ENCODE peak calls at places on chromosomes 11 and 22, in nine cellular contexts. F, E, D, H, X, W, L, A and K are unnamed samples.

GRCh38 chr11:118109231-118109630 is 22.5 kb upstream of the SMIM35 start:
- DNase-seq in F (peak), E (no peak), D (no peak), H (no peak), X (no peak), W (peak), L (no peak), A (no peak), K (no peak)

GRCh38 chr22:48756146-48757111 is 1071.2 kb downstream of the BRD1 start:
- DNase-seq in F (no peak), E (peak), D (no peak), H (peak), X (no peak), W (no peak), L (peak), A (no peak), K (no peak)

GRCh38 chr22:38207898-38208432 is 6.2 kb downstream of the MAFF start:
- DNase-seq in F (no peak), E (no peak), D (no peak), H (no peak), X (no peak), W (no peak), L (no peak), A (no peak), K (no peak)

GRCh38 chr11:111379500-111380136 is 543 bp upstream of the POU2AF1 start:
- DNase-seq in F (no peak), E (no peak), D (no peak), H (no peak), X (no peak), W (no peak), L (no peak), A (no peak), K (no peak)

GRCh38 chr11:113884361-113884836 is 9.0 kb upstream of the USP28 start:
- DNase-seq in F (peak), E (no peak), D (no peak), H (no peak), X (no peak), W (no peak), L (no peak), A (no peak), K (no peak)

GRCh38 chr11:128548655-128549255 is 38.6 kb downstream of the ETS1 start:
- DNase-seq in F (peak), E (peak), D (peak), H (no peak), X (no peak), W (peak), L (peak), A (no peak), K (no peak)

GRCh38 chr11:19735512-19735911 is 22.9 kb downstream of the NAV2 start:
- DNase-seq in F (peak), E (no peak), D (no peak), H (no peak), X (peak), W (no peak), L (no peak), A (no peak), K (no peak)

GRCh38 chr11:1515082-1516060 is 28.8 kb upstream of the MOB2 start:
- DNase-seq in F (peak), E (peak), D (peak), H (peak), X (no peak), W (peak), L (peak), A (peak), K (no peak)

GRCh38 chr22:27381552-27381951 is 420.0 kb downstream of the MN1 start:
- DNase-seq in F (no peak), E (no peak), D (no peak), H (no peak), X (no peak), W (no peak), L (no peak), A (no peak), K (no peak)

GRCh38 chr11:44527476-44527875 is 38.0 kb upstream of the CD82 start:
- DNase-seq in F (peak), E (no peak), D (no peak), H (no peak), X (no peak), W (no peak), L (no peak), A (no peak), K (no peak)

GRCh38 chr11:112783945-112784322 is 177.3 kb upstream of the NCAM1 start:
- DNase-seq in F (no peak), E (no peak), D (no peak), H (no peak), X (no peak), W (no peak), L (no peak), A (no peak), K (no peak)

GRCh38 chr22:50641696-50642607 is 14.0 kb upstream of the ARSA start:
- DNase-seq in F (peak), E (no peak), D (no peak), H (no peak), X (no peak), W (no peak), L (no peak), A (no peak), K (no peak)

GRCh38 chr11:68275721-68276488 is 4.1 kb upstream of the C11orf24 start:
- DNase-seq in F (no peak), E (no peak), D (no peak), H (no peak), X (no peak), W (no peak), L (no peak), A (no peak), K (no peak)

GRCh38 chr11:83057721-83058120 is 14.0 kb downstream of the RAB30 start:
- DNase-seq in F (no peak), E (no peak), D (no peak), H (no peak), X (no peak), W (no peak), L (no peak), A (no peak), K (no peak)

GRCh38 chr22:35582861-35583670 is 34.1 kb downstream of the MB start:
- DNase-seq in F (peak), E (peak), D (peak), H (peak), X (no peak), W (no peak), L (peak), A (peak), K (no peak)

GRCh38 chr11:19670030-19670761 is 42.4 kb upstream of the NAV2 start:
- DNase-seq in F (no peak), E (no peak), D (no peak), H (no peak), X (no peak), W (no peak), L (no peak), A (no peak), K (no peak)

GRCh38 chr11:79441159-79441875 is 487 bp upstream of the TENM4 start:
- DNase-seq in F (no peak), E (no peak), D (no peak), H (no peak), X (no peak), W (no peak), L (no peak), A (no peak), K (no peak)

GRCh38 chr11:76248210-76248609 is 41.9 kb upstream of the WNT11 start:
- DNase-seq in F (peak), E (no peak), D (no peak), H (no peak), X (no peak), W (no peak), L (no peak), A (no peak), K (no peak)

GRCh38 chr22:44412136-44412731 is 85.8 kb downstream of the RTL6 start:
- DNase-seq in F (no peak), E (no peak), D (no peak), H (peak), X (no peak), W (no peak), L (no peak), A (no peak), K (no peak)

GRCh38 chr11:96339704-96340554 is 3.1 kb downstream of the MAML2 start:
- DNase-seq in F (no peak), E (no peak), D (no peak), H (peak), X (no peak), W (no peak), L (no peak), A (no peak), K (no peak)

GRCh38 chr11:93536346-93536871 is 6.8 kb downstream of the SMCO4 start:
- DNase-seq in F (no peak), E (no peak), D (no peak), H (no peak), X (no peak), W (no peak), L (no peak), A (no peak), K (no peak)

GRCh38 chr11:117669062-117669461 is 128.0 kb downstream of the DSCAML1 start:
- DNase-seq in F (no peak), E (no peak), D (no peak), H (no peak), X (no peak), W (peak), L (no peak), A (no peak), K (no peak)

GRCh38 chr11:117925198-117925925 is 3.8 kb downstream of the TMPRSS13 start:
- DNase-seq in F (no peak), E (no peak), D (no peak), H (peak), X (no peak), W (no peak), L (no peak), A (no peak), K (no peak)

GRCh38 chr11:12019867-12020416 is 11.5 kb upstream of the DKK3 start:
- DNase-seq in F (peak), E (no peak), D (no peak), H (no peak), X (no peak), W (no peak), L (no peak), A (no peak), K (no peak)

GRCh38 chr11:130527648-130528300 is 79.3 kb downstream of the ADAMTS15 start:
- DNase-seq in F (peak), E (no peak), D (peak), H (no peak), X (no peak), W (peak), L (no peak), A (no peak), K (no peak)

GRCh38 chr11:35477871-35478270 is 47.5 kb downstream of the PAMR1 start:
- DNase-seq in F (no peak), E (no peak), D (no peak), H (no peak), X (no peak), W (no peak), L (no peak), A (no peak), K (no peak)

GRCh38 chr11:15159085-15159484 is 44.4 kb downstream of the INSC start:
- DNase-seq in F (peak), E (no peak), D (no peak), H (no peak), X (no peak), W (no peak), L (no peak), A (no peak), K (no peak)

GRCh38 chr11:132895340-132895739 is 637.0 kb downstream of the OPCML start:
- DNase-seq in F (peak), E (no peak), D (no peak), H (no peak), X (no peak), W (no peak), L (no peak), A (peak), K (peak)

GRCh38 chr22:32801001-32801435 is 487 bp upstream of the TIMP3 start:
- DNase-seq in F (no peak), E (no peak), D (no peak), H (no peak), X (no peak), W (no peak), L (no peak), A (no peak), K (no peak)

GRCh38 chr22:32804036-32804435 is 2.5 kb downstream of the TIMP3 start:
- DNase-seq in F (peak), E (no peak), D (no peak), H (peak), X (no peak), W (no peak), L (no peak), A (no peak), K (no peak)

GRCh38 chr22:32801436-32802290 is at the start of gene TIMP3:
- DNase-seq in F (peak), E (peak), D (peak), H (peak), X (no peak), W (peak), L (peak), A (peak), K (no peak)

GRCh38 chr22:32803020-32803758 is 1.7 kb downstream of the TIMP3 start:
- DNase-seq in F (no peak), E (no peak), D (no peak), H (peak), X (no peak), W (peak), L (no peak), A (no peak), K (no peak)

DNA sequence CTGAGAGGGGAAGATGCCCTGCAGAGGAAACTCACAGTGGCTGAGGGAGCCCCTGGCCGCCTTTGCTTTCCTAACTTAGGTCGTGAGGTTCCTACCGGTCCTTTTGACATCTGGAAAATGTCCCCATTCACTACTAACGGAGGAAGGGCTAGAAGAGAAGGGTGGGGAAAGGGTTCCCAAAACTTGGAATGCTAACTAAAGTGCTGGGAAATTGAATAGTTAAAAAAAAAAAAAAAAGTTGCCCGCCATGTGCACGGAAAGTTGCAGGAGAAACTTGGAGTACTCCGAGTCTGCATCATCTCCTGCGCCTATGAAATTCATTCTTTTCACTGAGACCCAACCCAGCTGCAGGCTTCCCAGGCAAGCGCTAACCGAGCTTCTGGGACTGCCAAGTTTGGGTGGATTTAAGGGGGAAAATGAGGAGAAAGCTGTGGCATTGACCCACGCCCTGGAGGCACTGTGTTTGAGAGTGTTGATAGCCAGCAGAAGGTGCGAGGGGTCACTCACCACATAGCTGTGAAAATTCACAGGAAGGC is 854 bp downstream of the TIMP3 start:
- DNase-seq in F (peak), E (no peak), D (no peak), H (peak), X (no peak), W (no peak), L (no peak), A (no peak), K (no peak)
- H3K4me3 ChIP-seq in F (peak), E (peak), D (peak), H (peak), X (peak), W (peak), L (peak), A (peak), K (peak)

GRCh38 chr11:74478877-74479276 is 11.5 kb upstream of the KCNE3 start:
- DNase-seq in F (no peak), E (no peak), D (no peak), H (no peak), X (no peak), W (no peak), L (no peak), A (no peak), K (no peak)

GRCh38 chr11:74485868-74486267 is 7.7 kb downstream of the LIPT2 start:
- DNase-seq in F (no peak), E (no peak), D (no peak), H (no peak), X (no peak), W (no peak), L (no peak), A (no peak), K (no peak)

GRCh38 chr11:74479340-74480123 is 12.2 kb upstream of the KCNE3 start:
- DNase-seq in F (peak), E (no peak), D (no peak), H (no peak), X (no peak), W (no peak), L (no peak), A (no peak), K (no peak)

GRCh38 chr11:74480683-74481417 is 12.7 kb downstream of the LIPT2 start:
- DNase-seq in F (no peak), E (no peak), D (no peak), H (no peak), X (no peak), W (no peak), L (no peak), A (no peak), K (no peak)
- H3K4me3 ChIP-seq in F (no peak), E (no peak), D (no peak), H (no peak), X (no peak), W (no peak), L (no peak), A (no peak), K (no peak)

GRCh38 chr22:46068176-46068907 is 82.0 kb upstream of the PPARA start:
- DNase-seq in F (no peak), E (no peak), D (no peak), H (no peak), X (no peak), W (no peak), L (no peak), A (no peak), K (no peak)
- H3K4me3 ChIP-seq in F (no peak), E (no peak), D (peak), H (peak), X (peak), W (peak), L (peak), A (peak), K (no peak)

DNA sequence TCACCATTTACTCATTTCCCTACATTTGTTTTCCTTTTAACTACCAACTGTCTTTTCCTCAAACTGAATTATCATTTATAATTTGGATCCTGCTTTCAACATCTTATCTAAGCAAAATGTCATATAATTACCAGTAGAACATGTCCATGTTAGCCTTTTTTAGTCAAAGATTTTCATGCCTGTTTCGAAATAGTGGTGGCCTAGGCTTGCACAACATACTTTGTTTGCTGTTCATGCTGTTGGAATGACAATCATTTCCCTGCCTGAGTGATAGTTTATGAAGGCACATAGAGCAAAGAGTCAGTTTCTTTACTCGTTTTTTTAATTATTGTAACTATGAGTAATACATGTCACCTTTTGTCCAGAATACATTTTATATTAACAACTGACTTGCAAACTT is 144.3 kb upstream of the ANO3 start:
- DNase-seq in F (peak), E (no peak), D (no peak), H (no peak), X (peak), W (no peak), L (no peak), A (peak), K (no peak)
- H3K4me3 ChIP-seq in F (no peak), E (no peak), D (no peak), H (no peak), X (no peak), W (no peak), L (no peak), A (no peak), K (no peak)

DNA sequence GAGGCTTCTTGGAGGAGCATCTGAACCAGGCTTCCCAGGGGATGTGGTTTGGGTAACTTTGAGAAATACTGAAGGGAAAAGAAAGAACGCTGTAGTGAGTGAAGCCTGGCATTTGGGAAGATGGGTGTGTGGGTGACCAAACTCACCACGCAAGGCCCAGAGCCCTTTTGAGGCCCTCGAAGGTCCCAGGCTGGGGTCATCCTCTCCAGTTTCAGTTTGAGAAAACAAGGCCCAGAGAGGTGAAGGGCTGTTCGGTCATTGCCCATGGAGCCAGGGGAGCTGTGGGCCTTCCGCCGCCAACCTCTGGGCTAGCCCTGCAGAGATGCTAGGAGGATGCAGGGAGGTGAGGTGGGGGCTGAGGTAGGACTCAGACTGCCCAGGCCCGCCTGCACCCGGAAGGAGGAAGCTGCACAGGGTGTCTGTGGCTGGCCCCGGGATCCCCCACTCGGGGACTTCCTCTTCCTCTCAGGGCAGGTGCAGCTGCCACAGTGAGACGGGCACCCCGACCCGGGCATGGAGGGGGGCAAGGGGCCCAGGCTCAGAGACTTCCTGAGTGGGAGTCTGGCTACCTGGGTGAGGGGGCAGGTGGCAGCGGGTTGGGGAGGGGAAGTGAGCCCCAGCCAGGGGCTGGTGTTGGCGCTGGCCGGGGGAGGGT is at the start of gene CCDC88B:
- DNase-seq in F (no peak), E (peak), D (no peak), H (peak), X (no peak), W (peak), L (peak), A (no peak), K (no peak)
- H3K4me3 ChIP-seq in F (no peak), E (no peak), D (no peak), H (peak), X (no peak), W (peak), L (peak), A (no peak), K (no peak)

DNA sequence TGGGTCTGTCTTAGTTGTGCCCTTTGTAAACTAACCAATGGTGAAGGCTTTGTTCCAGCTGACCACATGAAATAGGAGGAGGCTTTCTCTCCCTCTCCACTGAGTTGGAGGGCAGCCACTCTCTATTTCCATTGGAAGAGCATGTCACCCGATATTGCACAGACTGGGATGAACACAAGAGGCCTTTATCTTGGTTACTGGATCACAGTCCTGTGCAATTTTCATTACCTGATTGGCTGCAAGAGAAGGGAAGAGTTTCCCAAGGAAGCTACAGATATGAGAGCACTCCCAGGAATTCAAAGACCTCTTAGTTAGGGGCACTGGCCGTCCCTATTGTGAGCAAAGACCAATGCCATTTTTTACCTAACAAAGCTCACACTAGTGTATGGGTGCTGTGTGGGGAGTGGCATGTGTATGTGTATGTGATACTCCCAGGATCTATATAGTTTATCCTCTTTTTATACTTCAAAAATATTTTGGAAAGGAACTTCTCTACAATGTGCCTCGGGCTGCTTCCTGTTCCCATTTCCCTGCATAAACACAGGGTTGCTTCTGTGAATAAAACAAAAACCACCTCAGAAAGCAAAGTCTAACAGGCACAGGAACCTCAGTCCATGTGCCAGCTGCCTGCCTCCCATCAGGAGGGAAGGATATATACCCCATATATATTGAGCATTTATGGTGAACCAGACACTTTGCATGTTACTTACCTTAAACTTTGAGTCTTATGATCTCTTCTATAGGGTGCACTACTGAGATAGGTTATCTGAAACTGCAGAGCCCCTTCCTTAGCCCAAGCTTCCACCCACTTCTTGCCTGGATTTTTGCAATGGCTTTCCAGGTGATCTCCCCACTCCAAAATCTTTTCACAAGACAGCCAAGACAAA is 126.5 kb downstream of the RASSF10 start:
- DNase-seq in F (peak), E (no peak), D (no peak), H (no peak), X (peak), W (no peak), L (no peak), A (peak), K (peak)
- H3K4me3 ChIP-seq in F (no peak), E (no peak), D (no peak), H (no peak), X (no peak), W (no peak), L (no peak), A (no peak), K (no peak)

GRCh38 chr11:126063510-126063858 is 818 bp upstream of the CDON start:
- DNase-seq in F (no peak), E (no peak), D (no peak), H (no peak), X (no peak), W (no peak), L (no peak), A (no peak), K (no peak)
- H3K4me3 ChIP-seq in F (peak), E (no peak), D (no peak), H (peak), X (peak), W (peak), L (peak), A (peak), K (peak)